ENCODE peak calls at places on chromosomes 12 and 14, in four cellular contexts. D, X, J and B are unnamed samples.

GRCh38 chr12:45615268-45615667 is 114.2 kb upstream of the ARID2 start:
- DNase-seq in D (no peak), X (no peak), J (no peak), B (no peak)

GRCh38 chr14:76597387-76597786 is 163.9 kb upstream of the VASH1 start:
- DNase-seq in D (no peak), X (no peak), J (no peak), B (no peak)

GRCh38 chr12:54173066-54173726 is 15.6 kb downstream of the SMUG1 start:
- DNase-seq in D (no peak), X (no peak), J (peak; percentile 63), B (peak; percentile 73)

GRCh38 chr14:50335389-50335788 is 23.3 kb downstream of the DMAC2L start:
- DNase-seq in D (no peak), X (peak; percentile 55), J (peak; percentile 61), B (peak; percentile 70)

GRCh38 chr12:96034631-96035282 is 630 bp downstream of the LTA4H start:
- DNase-seq in D (peak; percentile 23), X (no peak), J (peak; percentile 37), B (peak; percentile 52)

GRCh38 chr14:54815016-54815415 is 87.6 kb downstream of the GCH1 start:
- DNase-seq in D (no peak), X (no peak), J (no peak), B (no peak)

GRCh38 chr14:65098586-65098985 is 3.7 kb downstream of the MAX start:
- DNase-seq in D (no peak), X (no peak), J (no peak), B (no peak)

GRCh38 chr12:98990648-98991047 is 345.6 kb downstream of the APAF1 start:
- DNase-seq in D (no peak), X (no peak), J (no peak), B (no peak)

GRCh38 chr12:119229837-119230236 is 51.1 kb downstream of the HSPB8 start:
- DNase-seq in D (peak; percentile 59), X (peak; percentile 46), J (peak; percentile 82), B (peak; percentile 48)

GRCh38 chr12:87982208-87982607 is 47.0 kb downstream of the C12orf50 start:
- DNase-seq in D (no peak), X (no peak), J (no peak), B (no peak)

GRCh38 chr12:64522316-64522715 is 70.4 kb downstream of the TBK1 start:
- DNase-seq in D (no peak), X (no peak), J (no peak), B (no peak)

GRCh38 chr14:101097109-101097793 is 193.7 kb upstream of the RTL1 start:
- DNase-seq in D (no peak), X (no peak), J (no peak), B (no peak)

GRCh38 chr14:78455896-78456435 is 285.8 kb downstream of the NRXN3 start:
- DNase-seq in D (no peak), X (no peak), J (no peak), B (no peak)

GRCh38 chr14:105860615-105861580 is 334.5 kb downstream of the TMEM121 start:
- DNase-seq in D (no peak), X (peak; percentile 2), J (peak; percentile 35), B (no peak)

GRCh38 chr14:57816568-57817284 is 49.2 kb downstream of the SLC35F4 start:
- DNase-seq in D (no peak), X (no peak), J (no peak), B (no peak)

GRCh38 chr14:35159742-35160409 is 37.5 kb downstream of the PRORP start:
- DNase-seq in D (peak; percentile 14), X (no peak), J (no peak), B (no peak)

GRCh38 chr14:31937730-31938346 is 139.3 kb upstream of the ARHGAP5 start:
- DNase-seq in D (peak; percentile 79), X (peak; percentile 58), J (peak; percentile 35), B (no peak)

GRCh38 chr14:93115920-93116675 is at the start of gene ITPK1:
- DNase-seq in D (peak; percentile 66), X (peak; percentile 48), J (peak; percentile 72), B (peak; percentile 72)

GRCh38 chr14:71143391-71144290 is 236.4 kb downstream of the PCNX1 start:
- DNase-seq in D (peak; percentile 48), X (no peak), J (no peak), B (no peak)

GRCh38 chr12:124379938-124380754 is 85.3 kb downstream of the RFLNA start:
- DNase-seq in D (no peak), X (peak; percentile 78), J (no peak), B (no peak)

GRCh38 chr14:63515240-63515639 is 27.9 kb downstream of the PPP2R5E start:
- DNase-seq in D (no peak), X (no peak), J (no peak), B (no peak)

GRCh38 chr12:124525455-124525854 is 42.0 kb downstream of the NCOR2 start:
- DNase-seq in D (no peak), X (no peak), J (no peak), B (no peak)

GRCh38 chr14:28584951-28585350 is 181.6 kb upstream of the FOXG1 start:
- DNase-seq in D (no peak), X (no peak), J (no peak), B (no peak)
- H3K9me3 ChIP-seq in D (no peaks in the 10 kb centered on the region), X (no peaks in the 10 kb centered on the region), J (no peaks in the 10 kb centered on the region), B (no peaks in the 10 kb centered on the region)

GRCh38 chr12:130526813-130527212 is 189.1 kb downstream of the PIWIL1 start:
- DNase-seq in D (peak; percentile 47), X (no peak), J (no peak), B (no peak)

GRCh38 chr12:130525384-130526172 is 187.9 kb downstream of the PIWIL1 start:
- DNase-seq in D (no peak), X (no peak), J (no peak), B (no peak)

GRCh38 chr12:130523863-130524614 is 186.4 kb downstream of the PIWIL1 start:
- DNase-seq in D (no peak), X (no peak), J (no peak), B (no peak)

GRCh38 chr12:130523208-130523607 is 185.5 kb downstream of the PIWIL1 start:
- DNase-seq in D (no peak), X (no peak), J (no peak), B (no peak)

DNA sequence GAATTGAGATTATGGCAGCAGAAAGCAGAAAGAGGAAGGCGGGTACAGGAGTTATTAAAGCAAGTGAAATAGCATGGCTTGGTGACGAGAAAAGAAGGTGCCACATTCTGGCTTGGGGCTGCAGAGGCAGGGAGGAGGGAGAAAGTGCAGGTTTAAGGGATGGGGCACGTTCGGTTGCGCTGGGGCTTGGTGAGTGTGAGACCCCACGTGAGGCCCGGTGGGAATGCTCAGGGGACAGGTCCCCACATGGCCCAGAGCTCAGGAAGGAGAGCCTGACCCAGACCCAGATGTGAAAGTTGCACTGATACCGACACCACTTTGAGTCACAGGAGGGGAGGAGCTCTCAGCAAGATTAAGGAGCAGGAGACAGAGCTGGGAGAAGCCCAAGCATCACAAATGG is 187.1 kb downstream of the PIWIL1 start:
- DNase-seq in D (no peak), X (no peak), J (no peak), B (no peak)
- H3K9me3 ChIP-seq in D (no peaks in the 10 kb centered on the region), X (no peaks in the 10 kb centered on the region), J (no peaks in the 10 kb centered on the region), B (no peaks in the 10 kb centered on the region)

GRCh38 chr12:57907281-57907680 is 34.1 kb upstream of the ATP23 start:
- DNase-seq in D (no peak), X (no peak), J (no peak), B (no peak)
- H3K9me3 ChIP-seq in D (no peaks in the 10 kb centered on the region), X (no peaks in the 10 kb centered on the region), J (no peaks in the 10 kb centered on the region), B (no peaks in the 10 kb centered on the region)

GRCh38 chr12:133106253-133106652 is 23.8 kb downstream of the ZNF891 start:
- DNase-seq in D (peak; percentile 5), X (no peak), J (no peak), B (no peak)

GRCh38 chr12:133108150-133108549 is 21.9 kb downstream of the ZNF891 start:
- DNase-seq in D (no peak), X (no peak), J (no peak), B (no peak)

GRCh38 chr12:133107121-133107520 is 23.0 kb downstream of the ZNF891 start:
- DNase-seq in D (no peak), X (no peak), J (no peak), B (no peak)

DNA sequence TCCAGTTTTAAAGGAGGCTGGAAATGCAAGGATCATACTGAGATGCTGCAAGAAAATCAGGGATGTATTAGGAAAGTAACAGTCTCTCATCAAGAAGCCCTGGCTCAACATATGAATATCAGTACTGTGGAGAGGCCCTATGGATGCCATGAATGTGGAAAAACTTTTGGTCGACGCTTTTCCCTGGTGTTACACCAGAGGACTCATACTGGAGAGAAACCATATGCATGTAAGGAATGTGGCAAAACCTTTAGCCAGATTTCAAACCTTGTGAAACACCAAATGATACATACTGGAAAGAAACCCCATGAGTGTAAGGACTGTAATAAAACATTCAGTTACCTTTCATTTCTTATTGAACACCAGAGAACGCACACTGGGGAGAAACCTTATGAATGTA is 24.5 kb downstream of the ZNF891 start:
- DNase-seq in D (no peak), X (no peak), J (no peak), B (no peak)
- H3K9me3 ChIP-seq in D (peaks cover 33% of the 10 kb centered on the region), X (peaks cover 100% of the 10 kb centered on the region), J (peaks cover 25% of the 10 kb centered on the region), B (peaks cover 48% of the 10 kb centered on the region)

GRCh38 chr12:92905811-92906554 is 23.1 kb downstream of the EEA1 start:
- DNase-seq in D (no peak), X (no peak), J (no peak), B (no peak)

GRCh38 chr12:92899388-92900001 is 29.6 kb downstream of the EEA1 start:
- DNase-seq in D (no peak), X (peak; percentile 68), J (peak; percentile 9), B (no peak)

GRCh38 chr12:92908108-92908507 is 21.0 kb downstream of the EEA1 start:
- DNase-seq in D (no peak), X (no peak), J (no peak), B (no peak)

DNA sequence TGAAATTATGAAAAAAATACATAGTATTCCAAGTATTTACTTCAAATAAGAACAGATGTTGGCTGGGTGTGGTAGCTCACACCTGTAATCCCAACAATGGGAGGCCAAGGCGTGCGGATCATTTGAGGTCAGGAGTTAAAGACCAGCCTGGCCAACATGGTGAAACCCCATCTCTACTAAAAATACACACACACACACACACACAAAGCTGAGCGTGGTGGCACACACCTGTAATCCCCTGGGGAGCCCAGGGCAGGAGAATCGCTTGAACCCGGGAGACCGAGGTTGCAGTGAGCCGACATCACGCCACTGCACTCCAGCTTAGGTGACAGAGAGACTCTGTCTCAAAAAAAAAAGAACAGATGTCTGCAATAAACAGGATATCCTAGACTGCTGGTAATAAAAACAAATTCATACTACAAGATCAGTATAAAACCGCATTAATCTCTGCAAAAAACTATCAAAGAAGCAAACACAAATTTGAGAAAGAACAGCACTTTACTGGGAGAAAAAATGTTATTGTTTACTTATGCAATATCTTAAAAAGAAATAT is 23.8 kb downstream of the EEA1 start:
- DNase-seq in D (no peak), X (no peak), J (no peak), B (no peak)
- H3K9me3 ChIP-seq in D (no peaks in the 10 kb centered on the region), X (peaks cover 10% of the 10 kb centered on the region), J (no peaks in the 10 kb centered on the region), B (peaks cover 4% of the 10 kb centered on the region)